ENCODE peak calls at places on chromosomes 6 and 20, in four cellular contexts. D is A549, L is GM12865, X is NCI-H1092. N is an unnamed sample.

GRCh38 chr20:37530696-37531095 is 3.0 kb upstream of the BLCAP start:
- DNase-seq in D (no peak), L (no peak), X (no peak), N (no peak)

GRCh38 chr20:51456511-51457280 is 85.8 kb downstream of the NFATC2 start:
- DNase-seq in D (peak), L (no peak), X (peak), N (no peak)

GRCh38 chr6:42970859-42971612 is 7.9 kb downstream of the PEX6 start:
- DNase-seq in D (peak), L (no peak), X (no peak), N (no peak)

GRCh38 chr6:51608932-51609331 is 478.5 kb downstream of the PKHD1 start:
- DNase-seq in D (no peak), L (no peak), X (no peak), N (no peak)

GRCh38 chr6:70843328-70843918 is 113.4 kb downstream of the B3GAT2 start:
- DNase-seq in D (peak), L (no peak), X (no peak), N (no peak)

GRCh38 chr6:106383573-106383972 is 23.1 kb downstream of the CRYBG1 start:
- DNase-seq in D (no peak), L (no peak), X (no peak), N (no peak)

GRCh38 chr6:42264146-42264851 is 46.6 kb upstream of the MRPS10 start:
- DNase-seq in D (no peak), L (no peak), X (no peak), N (no peak)

GRCh38 chr6:54717849-54718455 is 128.6 kb upstream of the FAM83B start:
- DNase-seq in D (peak), L (peak), X (no peak), N (peak)

GRCh38 chr6:41935685-41936072 is 5.9 kb downstream of the CCND3 start:
- DNase-seq in D (no peak), L (no peak), X (no peak), N (no peak)

GRCh38 chr6:111952326-111952725 is 79.1 kb upstream of the FYN start:
- DNase-seq in D (no peak), L (no peak), X (peak), N (no peak)

GRCh38 chr6:165986647-165987482 is 180.8 kb downstream of the TBXT start:
- DNase-seq in D (peak), L (no peak), X (no peak), N (peak)

GRCh38 chr6:111468329-111469012 is 14.5 kb downstream of the REV3L start:
- DNase-seq in D (no peak), L (no peak), X (no peak), N (no peak)

GRCh38 chr20:48094196-48094749 is 309.0 kb upstream of the SULF2 start:
- DNase-seq in D (no peak), L (no peak), X (no peak), N (no peak)

GRCh38 chr6:10719386-10720228 is 3.3 kb upstream of the TMEM14C start:
- DNase-seq in D (no peak), L (no peak), X (no peak), N (no peak)

GRCh38 chr6:69487688-69488087 is 309.1 kb downstream of the LMBRD1 start:
- DNase-seq in D (peak), L (peak), X (no peak), N (no peak)

GRCh38 chr20:45368221-45368980 is 5.4 kb downstream of the SYS1 start:
- DNase-seq in D (no peak), L (peak), X (no peak), N (no peak)

GRCh38 chr6:131946992-131947955 is 3.9 kb downstream of the CCN2 start:
- DNase-seq in D (peak), L (no peak), X (no peak), N (no peak)

GRCh38 chr6:130624046-130624445 is 203.2 kb upstream of the SMLR1 start:
- DNase-seq in D (no peak), L (peak), X (no peak), N (no peak)

GRCh38 chr6:150934380-150934779 is 68.9 kb downstream of the MTHFD1L start:
- DNase-seq in D (peak), L (no peak), X (no peak), N (no peak)

GRCh38 chr6:169723991-169724553 is at the start of gene PHF10:
- DNase-seq in D (peak), L (peak), X (peak), N (peak)

GRCh38 chr20:62623488-62624324 is 18.6 kb upstream of the SLCO4A1 start:
- DNase-seq in D (peak), L (peak), X (no peak), N (peak)

GRCh38 chr20:50958733-50959542 is at the start of gene MOCS3:
- DNase-seq in D (peak), L (peak), X (peak), N (peak)

GRCh38 chr6:2542858-2543218 is 207.9 kb downstream of the MYLK4 start:
- DNase-seq in D (no peak), L (peak), X (no peak), N (no peak)

GRCh38 chr20:58231678-58232077 is 3.2 kb upstream of the ANKRD60 start:
- DNase-seq in D (peak), L (peak), X (peak), N (no peak)

GRCh38 chr6:100176951-100177710 is 183.1 kb upstream of the MCHR2 start:
- DNase-seq in D (no peak), L (no peak), X (no peak), N (no peak)

GRCh38 chr6:33167374-33168148 is 24.7 kb downstream of the COL11A2 start:
- DNase-seq in D (no peak), L (no peak), X (no peak), N (no peak)

GRCh38 chr6:34095741-34096140 is 50.1 kb downstream of the GRM4 start:
- DNase-seq in D (no peak), L (no peak), X (no peak), N (no peak)

GRCh38 chr6:1136415-1136774 is 175.5 kb upstream of the FOXQ1 start:
- DNase-seq in D (no peak), L (no peak), X (no peak), N (no peak)

GRCh38 chr6:40788661-40789111 is 201.5 kb upstream of the LRFN2 start:
- DNase-seq in D (no peak), L (no peak), X (no peak), N (no peak)

GRCh38 chr20:36312724-36313441 is 6.7 kb downstream of the DLGAP4 start:
- DNase-seq in D (no peak), L (no peak), X (no peak), N (no peak)

GRCh38 chr20:62182469-62183425 is at the start of gene MTG2:
- DNase-seq in D (peak), L (peak), X (peak), N (peak)

GRCh38 chr6:30720738-30721197 is 616 bp downstream of the TUBB start:
- DNase-seq in D (peak), L (peak), X (peak), N (peak)

GRCh38 chr20:33568378-33569289 is 78.7 kb downstream of the CBFA2T2 start:
- DNase-seq in D (no peak), L (no peak), X (peak), N (no peak)

GRCh38 chr20:53138454-53139291 is 166.5 kb downstream of the TSHZ2 start:
- DNase-seq in D (no peak), L (peak), X (no peak), N (no peak)

N was measured in HEK293T.